ENCODE peak calls at places on chromosomes 16 and 17, in four cellular contexts. E is colonic mucosa; M is heart right ventricle; S is CD8-positive, alpha-beta T cell. R is an unnamed sample.

GRCh38 chr17:74351552-74352210 is 10.0 kb downstream of the BTBD17 start:
- DNase-seq in E (no peak), M (no peak), S (no peak), R (peak; percentile 85)

GRCh38 chr16:55543470-55543869 is 23.0 kb upstream of the CAPNS2 start:
- DNase-seq in E (no peak), M (no peak), S (no peak), R (peak; percentile 16)

GRCh38 chr17:59406278-59406677 is 74.8 kb downstream of the YPEL2 start:
- DNase-seq in E (no peak), M (no peak), S (no peak), R (no peak)

GRCh38 chr16:23280483-23280967 is 21.6 kb upstream of the SCNN1B start:
- DNase-seq in E (no peak), M (no peak), S (no peak), R (no peak)

GRCh38 chr17:73069164-73069774 is 23.2 kb downstream of the SLC39A11 start:
- DNase-seq in E (no peak), M (no peak), S (no peak), R (no peak)

GRCh38 chr17:55286681-55287589 is 22.2 kb downstream of the HLF start:
- DNase-seq in E (no peak), M (no peak), S (no peak), R (no peak)

GRCh38 chr17:73588291-73589095 is 55.8 kb downstream of the SDK2 start:
- DNase-seq in E (no peak), M (no peak), S (no peak), R (peak; percentile 64)

GRCh38 chr16:81204794-81205680 is 33.5 kb upstream of the BCO1 start:
- DNase-seq in E (peak; percentile 30), M (peak; percentile 19), S (no peak), R (peak; percentile 62)

GRCh38 chr17:22268214-22268911 is 576.0 kb downstream of the KCNJ18 start:
- DNase-seq in E (no peak), M (no peak), S (no peak), R (peak; percentile 69)

GRCh38 chr17:57889892-57890856 is 40.3 kb upstream of the MRPS23 start:
- DNase-seq in E (peak; percentile 65), M (peak; percentile 87), S (no peak), R (peak; percentile 66)

GRCh38 chr17:34254651-34255380 is at the start of gene CCL2:
- DNase-seq in E (peak; percentile 65), M (peak; percentile 87), S (no peak), R (peak; percentile 42)

GRCh38 chr17:40551091-40551873 is 14.0 kb downstream of the CCR7 start:
- DNase-seq in E (peak; percentile 63), M (peak; percentile 62), S (no peak), R (no peak)

GRCh38 chr17:40547079-40547784 is 18.0 kb downstream of the CCR7 start:
- DNase-seq in E (no peak), M (no peak), S (no peak), R (no peak)

GRCh38 chr17:50209472-50210248 is 8.2 kb upstream of the COL1A1 start:
- DNase-seq in E (peak; percentile 77), M (peak; percentile 89), S (no peak), R (peak; percentile 96)

GRCh38 chr17:67488161-67488560 is 111.1 kb downstream of the PITPNC1 start:
- DNase-seq in E (no peak), M (peak; percentile 57), S (no peak), R (peak; percentile 63)

GRCh38 chr16:14164916-14165684 is 94.0 kb downstream of the MRTFB start:
- DNase-seq in E (no peak), M (no peak), S (no peak), R (no peak)

GRCh38 chr17:1709403-1709891 is 730 bp downstream of the TLCD2 start:
- DNase-seq in E (peak; percentile 29), M (no peak), S (no peak), R (peak; percentile 62)

GRCh38 chr17:6797718-6798351 is 21.8 kb downstream of the FBXO39 start:
- DNase-seq in E (no peak), M (no peak), S (no peak), R (no peak)

GRCh38 chr17:35376245-35376644 is 2.8 kb upstream of the SLFN11 start:
- DNase-seq in E (no peak), M (no peak), S (no peak), R (no peak)
- H3K27me3 ChIP-seq in E (peaks cover 9% of the 10 kb centered on the region), M (no peaks in the 10 kb centered on the region), S (no peaks in the 10 kb centered on the region), R (peaks cover 41% of the 10 kb centered on the region)

DNA sequence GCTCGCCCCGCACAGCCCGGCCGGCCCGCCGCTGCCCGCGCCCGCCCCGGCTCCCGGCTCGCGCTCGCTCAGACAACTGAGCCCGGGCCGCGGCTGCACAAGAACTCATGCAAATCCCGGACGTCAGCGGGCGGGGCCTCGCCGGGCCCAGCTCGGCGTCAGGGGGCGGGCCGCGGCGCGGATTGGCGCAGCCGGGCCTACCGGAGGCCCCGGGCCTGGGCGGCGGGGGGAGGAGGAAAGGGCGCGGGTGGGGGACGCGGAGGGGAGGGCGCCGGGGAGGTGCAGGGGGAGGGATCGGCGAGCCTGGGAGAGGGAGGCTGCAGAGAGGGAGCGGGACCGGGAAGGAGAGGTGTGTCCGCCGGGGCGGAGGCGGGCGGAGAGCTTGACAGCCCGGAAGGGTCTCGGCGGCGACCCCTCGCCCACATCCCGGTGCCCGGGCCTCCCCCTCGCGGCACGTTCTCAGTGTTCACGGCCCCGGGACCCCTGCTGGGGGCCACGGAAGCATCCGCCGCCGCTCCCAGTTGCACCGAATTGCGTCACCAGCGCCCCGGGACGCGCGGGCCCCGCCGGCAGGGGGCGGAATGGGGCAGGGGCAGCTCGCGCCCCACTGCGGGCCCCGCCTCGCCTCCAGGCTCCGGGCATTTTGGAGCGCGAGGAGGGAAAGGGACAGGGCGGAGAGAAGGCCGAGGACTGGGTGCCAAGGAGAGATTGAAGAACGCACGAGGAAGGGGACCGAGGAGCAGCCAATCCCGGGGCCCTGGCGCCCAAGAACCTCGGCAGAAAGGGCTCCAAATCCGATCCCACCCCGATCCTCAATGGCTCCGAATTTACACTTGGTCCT is at the start of gene CBX4:
- DNase-seq in E (peak; percentile 96), M (peak; percentile 94), S (peak; percentile 83), R (peak; percentile 99)
- H3K27me3 ChIP-seq in E (peaks cover 43% of the 10 kb centered on the region), M (peaks cover 20% of the 10 kb centered on the region), S (peaks cover 36% of the 10 kb centered on the region), R (peaks cover 39% of the 10 kb centered on the region)

DNA sequence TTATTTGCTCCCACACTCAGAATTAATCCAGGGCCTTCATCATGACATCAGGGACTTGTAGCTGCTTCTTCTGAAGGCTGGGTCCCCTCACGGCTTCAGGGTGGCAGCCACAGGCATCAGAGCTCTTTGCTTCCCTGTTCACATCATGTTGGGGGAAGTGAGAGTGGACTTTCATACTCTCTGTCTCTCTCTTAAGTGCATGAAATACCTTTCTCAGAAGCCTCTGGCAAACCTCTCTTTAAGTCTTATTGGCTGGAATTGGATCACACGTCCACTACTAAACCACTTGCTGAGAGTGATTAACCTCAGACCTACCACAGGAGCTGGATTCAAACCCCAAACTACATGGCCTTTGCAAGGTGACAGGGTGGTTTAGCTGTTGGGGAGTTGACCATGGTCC is 17.7 kb upstream of the SALL1 start:
- DNase-seq in E (no peak), M (no peak), S (no peak), R (no peak)
- H3K27me3 ChIP-seq in E (no peaks in the 10 kb centered on the region), M (no peaks in the 10 kb centered on the region), S (no peaks in the 10 kb centered on the region), R (no peaks in the 10 kb centered on the region)

GRCh38 chr17:42672038-42672437 is 4.8 kb downstream of the PLEKHH3 start:
- DNase-seq in E (no peak), M (no peak), S (no peak), R (no peak)

GRCh38 chr17:42675348-42675983 is 1.3 kb downstream of the PLEKHH3 start:
- DNase-seq in E (no peak), M (peak; percentile 62), S (no peak), R (peak; percentile 73)

GRCh38 chr17:42673885-42674754 is 2.7 kb downstream of the PLEKHH3 start:
- DNase-seq in E (peak; percentile 57), M (peak; percentile 82), S (no peak), R (peak; percentile 81)

GRCh38 chr17:42674755-42675347 is 1.9 kb downstream of the PLEKHH3 start:
- DNase-seq in E (no peak), M (peak; percentile 38), S (no peak), R (no peak)

GRCh38 chr17:42673266-42673884 is 3.4 kb downstream of the PLEKHH3 start:
- DNase-seq in E (no peak), M (no peak), S (no peak), R (no peak)
- H3K27me3 ChIP-seq in E (no peaks in the 10 kb centered on the region), M (no peaks in the 10 kb centered on the region), S (peaks cover 43% of the 10 kb centered on the region), R (no peaks in the 10 kb centered on the region)

GRCh38 chr17:81399481-81400153 is 4.4 kb downstream of the BAHCC1 start:
- DNase-seq in E (no peak), M (no peak), S (no peak), R (peak; percentile 82)

GRCh38 chr17:81398855-81399451 is 3.7 kb downstream of the BAHCC1 start:
- DNase-seq in E (peak; percentile 62), M (no peak), S (no peak), R (no peak)

GRCh38 chr17:81401727-81402529 is 6.7 kb downstream of the BAHCC1 start:
- DNase-seq in E (peak; percentile 62), M (no peak), S (no peak), R (peak; percentile 81)

GRCh38 chr17:81400939-81401726 is 5.9 kb downstream of the BAHCC1 start:
- DNase-seq in E (no peak), M (no peak), S (no peak), R (no peak)

GRCh38 chr17:81400154-81400938 is 5.1 kb downstream of the BAHCC1 start:
- DNase-seq in E (peak; percentile 61), M (no peak), S (no peak), R (no peak)
- H3K27me3 ChIP-seq in E (no peaks in the 10 kb centered on the region), M (no peaks in the 10 kb centered on the region), S (peaks cover 64% of the 10 kb centered on the region), R (no peaks in the 10 kb centered on the region)

GRCh38 chr16:51110618-51111234 is 40.3 kb downstream of the SALL1 start:
- DNase-seq in E (no peak), M (no peak), S (no peak), R (no peak)
- H3K27me3 ChIP-seq in E (peaks cover 9% of the 10 kb centered on the region), M (no peaks in the 10 kb centered on the region), S (no peaks in the 10 kb centered on the region), R (no peaks in the 10 kb centered on the region)

GRCh38 chr16:54282923-54283734 is 3.5 kb downstream of the IRX3 start:
- DNase-seq in E (no peak), M (no peak), S (no peak), R (no peak)
- H3K27me3 ChIP-seq in E (peaks cover 71% of the 10 kb centered on the region), M (no peaks in the 10 kb centered on the region), S (no peaks in the 10 kb centered on the region), R (no peaks in the 10 kb centered on the region)

GRCh38 chr17:78271419-78272160 is 40.2 kb downstream of the TMEM235 start:
- DNase-seq in E (peak; percentile 18), M (no peak), S (no peak), R (no peak)

GRCh38 chr17:78268191-78268874 is 36.9 kb downstream of the TMEM235 start:
- DNase-seq in E (no peak), M (no peak), S (no peak), R (peak; percentile 48)

GRCh38 chr17:78269893-78270490 is 38.6 kb downstream of the TMEM235 start:
- DNase-seq in E (peak; percentile 15), M (no peak), S (no peak), R (no peak)

GRCh38 chr17:78267257-78268073 is 36.0 kb downstream of the TMEM235 start:
- DNase-seq in E (no peak), M (no peak), S (no peak), R (peak; percentile 67)

GRCh38 chr17:78268960-78269892 is 37.8 kb downstream of the TMEM235 start:
- DNase-seq in E (peak; percentile 17), M (no peak), S (no peak), R (peak; percentile 83)
- H3K27me3 ChIP-seq in E (no peaks in the 10 kb centered on the region), M (no peaks in the 10 kb centered on the region), S (peaks cover 3% of the 10 kb centered on the region), R (peaks cover 16% of the 10 kb centered on the region)